ENCODE peak calls at places on chromosome 9, in nine cellular contexts. One of them, this sample, is unnamed.

GRCh38 chr9:131423171-131423581 is 29.3 kb downstream of the PRRC2B start:
- DNase-seq in Calu3: peak
- DNase-seq in Caki2: peak
- DNase-seq in PC-9: peak
- DNase-seq in left cardiac atrium: peak
- DNase-seq in HEK293T: no peak
- DNase-seq in NCI-H1092: no peak
- DNase-seq in memory B cell: no peak
- DNase-seq in CD8-positive, alpha-beta T cell: peak
- DNase-seq in this sample: no peak

GRCh38 chr9:81759680-81760215 is 70.4 kb upstream of the TLE1 start:
- DNase-seq in Calu3: no peak
- DNase-seq in left cardiac atrium: peak
- DNase-seq in NCI-H1092: no peak
- DNase-seq in CD8-positive, alpha-beta T cell: no peak
- DNase-seq in HEK293T: no peak
- DNase-seq in Caki2: peak
- DNase-seq in PC-9: peak
- DNase-seq in memory B cell: no peak
- DNase-seq in this sample: no peak

GRCh38 chr9:112780637-112781036 is 30.1 kb downstream of the SNX30 start:
- DNase-seq in left cardiac atrium: no peak
- DNase-seq in Caki2: no peak
- DNase-seq in HEK293T: no peak
- DNase-seq in PC-9: no peak
- DNase-seq in memory B cell: no peak
- DNase-seq in Calu3: no peak
- DNase-seq in CD8-positive, alpha-beta T cell: no peak
- DNase-seq in NCI-H1092: no peak
- DNase-seq in this sample: no peak

GRCh38 chr9:137235424-137236237 is 4.9 kb downstream of the SLC34A3 start:
- DNase-seq in Caki2: no peak
- DNase-seq in memory B cell: no peak
- DNase-seq in HEK293T: no peak
- DNase-seq in CD8-positive, alpha-beta T cell: no peak
- DNase-seq in left cardiac atrium: no peak
- DNase-seq in Calu3: no peak
- DNase-seq in NCI-H1092: no peak
- DNase-seq in PC-9: no peak
- DNase-seq in this sample: no peak

GRCh38 chr9:93040409-93040808 is 18.1 kb upstream of the SUSD3 start:
- DNase-seq in left cardiac atrium: no peak
- DNase-seq in Caki2: no peak
- DNase-seq in Calu3: no peak
- DNase-seq in PC-9: no peak
- DNase-seq in CD8-positive, alpha-beta T cell: no peak
- DNase-seq in NCI-H1092: no peak
- DNase-seq in memory B cell: no peak
- DNase-seq in HEK293T: no peak
- DNase-seq in this sample: no peak

GRCh38 chr9:104906441-104907277 is 21.3 kb downstream of the ABCA1 start:
- DNase-seq in CD8-positive, alpha-beta T cell: no peak
- DNase-seq in Caki2: no peak
- DNase-seq in PC-9: no peak
- DNase-seq in memory B cell: no peak
- DNase-seq in Calu3: no peak
- DNase-seq in HEK293T: no peak
- DNase-seq in left cardiac atrium: no peak
- DNase-seq in NCI-H1092: no peak
- DNase-seq in this sample: no peak

GRCh38 chr9:95455714-95456113 is 61.1 kb downstream of the PTCH1 start:
- DNase-seq in HEK293T: no peak
- DNase-seq in CD8-positive, alpha-beta T cell: no peak
- DNase-seq in memory B cell: no peak
- DNase-seq in NCI-H1092: no peak
- DNase-seq in left cardiac atrium: no peak
- DNase-seq in Caki2: no peak
- DNase-seq in Calu3: no peak
- DNase-seq in PC-9: no peak
- DNase-seq in this sample: no peak

GRCh38 chr9:138118601-138119071 is 241.1 kb downstream of the CACNA1B start:
- DNase-seq in Caki2: no peak
- DNase-seq in CD8-positive, alpha-beta T cell: no peak
- DNase-seq in Calu3: no peak
- DNase-seq in HEK293T: no peak
- DNase-seq in memory B cell: no peak
- DNase-seq in NCI-H1092: no peak
- DNase-seq in left cardiac atrium: no peak
- DNase-seq in PC-9: no peak
- DNase-seq in this sample: no peak